ENCODE peak calls at places on chromosomes 13 and 19, in four cellular contexts. G is A549, L is NAMALWA, A is T-helper 9 cell. O is an unnamed sample.

GRCh38 chr19:44891016-44891882 is at the start of gene TOMM40:
- DNase-seq in A (peak; percentile 99), G (peak; percentile 100), L (peak; percentile 100), O (peak; percentile 19)

GRCh38 chr19:1445185-1445931 is 4.6 kb upstream of the APC2 start:
- DNase-seq in A (peak; percentile 71), G (peak; percentile 84), L (peak; percentile 82), O (peak; percentile 79)

GRCh38 chr19:982567-983170 is 1.5 kb upstream of the WDR18 start:
- DNase-seq in L (peak; percentile 83), G (peak; percentile 52), A (peak; percentile 77), O (peak; percentile 81)

GRCh38 chr13:75299913-75300862 is 181.8 kb downstream of the TBC1D4 start:
- DNase-seq in L (no peak), G (no peak), A (no peak), O (no peak)

GRCh38 chr19:49718511-49718910 is 27.6 kb downstream of the CPT1C start:
- DNase-seq in A (no peak), G (no peak), L (no peak), O (no peak)

GRCh38 chr19:55535579-55536350 is 1.2 kb downstream of the SBK2 start:
- DNase-seq in G (no peak), A (no peak), L (no peak), O (no peak)

GRCh38 chr13:102642475-102642874 is 45.7 kb downstream of the TPP2 start:
- DNase-seq in G (no peak), L (no peak), A (no peak), O (no peak)

GRCh38 chr13:60139272-60139671 is 24.5 kb downstream of the DIAPH3 start:
- DNase-seq in L (no peak), A (no peak), G (no peak), O (no peak)

GRCh38 chr19:6736169-6736916 is 1.0 kb downstream of the GPR108 start:
- DNase-seq in L (peak; percentile 81), A (peak; percentile 45), G (peak; percentile 87), O (peak; percentile 85)

GRCh38 chr13:99228737-99229691 is 28.4 kb downstream of the UBAC2 start:
- DNase-seq in A (no peak), L (peak; percentile 99), G (no peak), O (no peak)

GRCh38 chr13:35855531-35856019 is 275.6 kb downstream of the DCLK1 start:
- DNase-seq in L (no peak), A (no peak), G (peak; percentile 31), O (no peak)

GRCh38 chr13:114076329-114076761 is 56.1 kb downstream of the RASA3 start:
- DNase-seq in A (no peak), L (no peak), G (no peak), O (no peak)

GRCh38 chr19:532578-533484 is 1.3 kb downstream of the CDC34 start:
- DNase-seq in A (peak; percentile 33), L (peak; percentile 85), G (peak; percentile 63), O (peak; percentile 79)

GRCh38 chr13:33251131-33251629 is 34.4 kb downstream of the STARD13 start:
- DNase-seq in A (no peak), G (no peak), L (peak; percentile 28), O (peak; percentile 25)

GRCh38 chr19:14686411-14686810 is 3.4 kb upstream of the ZNF333 start:
- DNase-seq in L (peak; percentile 53), G (peak; percentile 47), A (peak; percentile 10), O (peak; percentile 32)

GRCh38 chr13:30410705-30411125 is 11.6 kb upstream of the UBE2L5 start:
- DNase-seq in G (no peak), L (no peak), A (no peak), O (no peak)

GRCh38 chr13:110445183-110445582 is 116.3 kb downstream of the RAB20 start:
- DNase-seq in G (no peak), L (no peak), A (no peak), O (no peak)

GRCh38 chr13:107284168-107284567 is 716.2 kb upstream of the ARGLU1 start:
- DNase-seq in A (no peak), G (no peak), L (no peak), O (no peak)

GRCh38 chr13:98674968-98675528 is 77.4 kb downstream of the SLC15A1 start:
- DNase-seq in L (no peak), A (no peak), G (no peak), O (no peak)

GRCh38 chr19:6278740-6279619 is 795 bp downstream of the MLLT1 start:
- DNase-seq in A (no peak), G (no peak), L (peak; percentile 23), O (no peak)

GRCh38 chr19:47436712-47437401 is 17.5 kb upstream of the MEIS3 start:
- DNase-seq in L (peak; percentile 85), G (peak; percentile 82), A (peak; percentile 87), O (peak; percentile 77)

GRCh38 chr19:10566658-10567410 is 1.0 kb upstream of the KRI1 start:
- DNase-seq in A (peak; percentile 32), G (no peak), L (peak; percentile 82), O (peak; percentile 60)

GRCh38 chr13:30829145-30829544 is 76.9 kb upstream of the MEDAG start:
- DNase-seq in G (peak; percentile 37), L (no peak), A (no peak), O (no peak)

GRCh38 chr13:43964698-43965097 is 85.0 kb downstream of the LACC1 start:
- DNase-seq in A (no peak), G (no peak), L (no peak), O (no peak)

GRCh38 chr19:6690160-6690885 is 20.4 kb upstream of the TNFSF14 start:
- DNase-seq in G (no peak), A (no peak), L (no peak), O (no peak)

GRCh38 chr19:12873891-12874745 is 7.1 kb downstream of the DNASE2 start:
- DNase-seq in L (no peak), A (no peak), G (no peak), O (no peak)

GRCh38 chr19:39941151-39941550 is 6.7 kb upstream of the FCGBP start:
- DNase-seq in L (no peak), G (no peak), A (no peak), O (no peak)

GRCh38 chr19:1154731-1155351 is 19.2 kb downstream of the SBNO2 start:
- DNase-seq in L (no peak), A (no peak), G (peak; percentile 84), O (no peak)

GRCh38 chr19:1874554-1875185 is 10.6 kb downstream of the ABHD17A start:
- DNase-seq in G (no peak), A (no peak), L (peak; percentile 59), O (peak; percentile 43)

GRCh38 chr19:53772943-53773342 is 51.2 kb downstream of the NLRP12 start:
- DNase-seq in G (peak; percentile 79), A (peak; percentile 30), L (peak; percentile 81), O (peak; percentile 72)

GRCh38 chr19:19900124-19900523 is 622 bp upstream of the ZNF93 start:
- DNase-seq in L (no peak), A (no peak), G (no peak), O (no peak)

GRCh38 chr19:19539738-19540703 is 2.0 kb downstream of the CILP2 start:
- DNase-seq in G (peak; percentile 52), L (peak; percentile 84), A (peak; percentile 60), O (peak; percentile 25)

GRCh38 chr13:39130298-39130697 is 92.0 kb downstream of the NHLRC3 start:
- DNase-seq in A (no peak), G (no peak), L (no peak), O (no peak)

O was measured in RPMI8226.